ENCODE peak calls at places on chromosomes 16 and 17, in ten cellular contexts. U is activated T-helper 9 cell treated with anti-CD3 and anti-CD28 coated beads, Interleukin-2, amount 50 U/mL, for 16 hours; J is stromal cell of bone marrow; C is stimulated activated CD4-positive, alpha-beta T cell treated with anti-CD3 and anti-CD28 coated beads, Interleukin-4, amount 100 ng/mL, for 48 hours; I is NCI-H1436; V is GM23248; G is progenitor cell of endocrine pancreas; Y is neural progenitor cell; D is stimulated activated CD8-positive, alpha-beta memory T cell treated with anti-CD3 and anti-CD28 coated beads, Interleukin-4, amount 100 ng/mL, for 24 hours; Z is brain microvascular endothelial cell. F is an unnamed sample.

GRCh38 chr16:49019081-49019633 is 262.5 kb downstream of the CBLN1 start:
- DNase-seq in U (no peak), J (no peak), C (no peak), I (no peak), V (no peak), G (no peak), Y (peak), D (no peak), Z (no peak), F (no peak)

GRCh38 chr17:42050360-42051012 is at the start of gene C17orf113:
- DNase-seq in U (peak), J (peak), C (peak), I (peak), V (peak), G (peak), Y (peak), D (peak), Z (peak), F (peak)

GRCh38 chr16:2783581-2784375 is 3.6 kb downstream of the PRSS33 start:
- DNase-seq in U (no peak), J (no peak), C (no peak), I (no peak), V (no peak), G (no peak), Y (no peak), D (no peak), Z (no peak), F (no peak)

GRCh38 chr17:1082579-1082978 is 85.7 kb downstream of the TIMM22 start:
- DNase-seq in U (no peak), J (no peak), C (no peak), I (no peak), V (peak), G (no peak), Y (no peak), D (no peak), Z (no peak), F (no peak)

GRCh38 chr16:64280317-64280716 is 841.5 kb downstream of the CDH11 start:
- DNase-seq in U (no peak), J (no peak), C (no peak), I (no peak), V (no peak), G (no peak), Y (no peak), D (no peak), Z (no peak), F (no peak)

GRCh38 chr17:62821213-62822079 is 13.3 kb upstream of the MARCHF10 start:
- DNase-seq in U (no peak), J (no peak), C (no peak), I (no peak), V (no peak), G (no peak), Y (no peak), D (no peak), Z (peak), F (no peak)

GRCh38 chr17:32992360-32993033 is 850 bp downstream of the SPACA3 start:
- DNase-seq in U (no peak), J (no peak), C (no peak), I (no peak), V (no peak), G (no peak), Y (no peak), D (no peak), Z (no peak), F (no peak)

GRCh38 chr17:76700627-76701470 is 9.9 kb downstream of the MXRA7 start:
- DNase-seq in U (no peak), J (peak), C (no peak), I (peak), V (peak), G (no peak), Y (peak), D (no peak), Z (peak), F (no peak)

GRCh38 chr16:62638964-62639861 is 603.0 kb upstream of the CDH8 start:
- DNase-seq in U (no peak), J (no peak), C (no peak), I (no peak), V (peak), G (no peak), Y (no peak), D (no peak), Z (no peak), F (no peak)

GRCh38 chr16:82510041-82510440 is 116.7 kb upstream of the CDH13 start:
- DNase-seq in U (no peak), J (no peak), C (no peak), I (no peak), V (no peak), G (no peak), Y (no peak), D (no peak), Z (no peak), F (no peak)

GRCh38 chr17:13087802-13088201 is 70.0 kb upstream of the ELAC2 start:
- DNase-seq in U (no peak), J (no peak), C (no peak), I (no peak), V (no peak), G (no peak), Y (no peak), D (no peak), Z (no peak), F (no peak)

GRCh38 chr17:75153854-75154194 is 488 bp downstream of the JPT1 start:
- DNase-seq in U (no peak), J (no peak), C (no peak), I (peak), V (peak), G (peak), Y (no peak), D (peak), Z (no peak), F (no peak)

F was measured in stimulated activated naive B cell treated with anti-CD40 and anti-IgM and Interleukin-4, amounts not matched to agents 10 μg/mL and 1 μg/mL and 100 μg/mL, for 72 hours.